ENCODE peak calls at places on chromosomes 3 and 15, in ten cellular contexts. Q, Z, B, C, A, T, H, G, Y and L are unnamed samples.
A peak's percentile ranks its signal among the peaks of the same experiment; 100 is the strongest.

GRCh38 chr3:26807272-26807671 is 184.7 kb downstream of the LRRC3B start:
- DNase-seq in Q (no peak), Z (no peak), B (no peak), C (no peak), A (no peak), T (no peak), H (no peak), G (no peak), Y (no peak), L (no peak)

GRCh38 chr3:122094125-122094524 is 39.0 kb downstream of the CD86 start:
- DNase-seq in Q (no peak), Z (no peak), B (no peak), C (no peak), A (no peak), T (no peak), H (no peak), G (no peak), Y (no peak), L (no peak)

GRCh38 chr3:72549819-72550581 is 298.2 kb downstream of the SHQ1 start:
- DNase-seq in Q (no peak), Z (no peak), B (no peak), C (no peak), A (no peak), T (no peak), H (no peak), G (no peak), Y (no peak), L (no peak)

GRCh38 chr15:97648728-97649127 is 311.8 kb upstream of the ARRDC4 start:
- DNase-seq in Q (no peak), Z (no peak), B (no peak), C (no peak), A (no peak), T (no peak), H (no peak), G (no peak), Y (no peak), L (no peak)

GRCh38 chr3:46094506-46094905 is 67.2 kb upstream of the XCR1 start:
- DNase-seq in Q (no peak), Z (no peak), B (no peak), C (no peak), A (no peak), T (no peak), H (no peak), G (no peak), Y (no peak), L (no peak)

GRCh38 chr15:63915888-63916731 is 82.4 kb upstream of the HERC1 start:
- DNase-seq in Q (no peak), Z (no peak), B (peak; percentile 51), C (no peak), A (peak; percentile 47), T (peak; percentile 57), H (peak; percentile 53), G (no peak), Y (peak; percentile 30), L (no peak)

GRCh38 chr15:31308185-31308639 is 18.4 kb upstream of the KLF13 start:
- DNase-seq in Q (no peak), Z (no peak), B (no peak), C (no peak), A (no peak), T (no peak), H (no peak), G (no peak), Y (no peak), L (no peak)

GRCh38 chr15:39585394-39585841 is 4.5 kb downstream of the THBS1 start:
- DNase-seq in Q (no peak), Z (no peak), B (no peak), C (no peak), A (no peak), T (no peak), H (peak; percentile 46), G (no peak), Y (no peak), L (no peak)

GRCh38 chr3:133494469-133494868 is 79.0 kb upstream of the CDV3 start:
- DNase-seq in Q (peak; percentile 65), Z (no peak), B (no peak), C (no peak), A (peak; percentile 29), T (no peak), H (peak; percentile 20), G (no peak), Y (no peak), L (no peak)

GRCh38 chr3:125057186-125057850 is 1.5 kb upstream of the HEG1 start:
- DNase-seq in Q (no peak), Z (no peak), B (no peak), C (no peak), A (no peak), T (no peak), H (peak; percentile 93), G (no peak), Y (peak; percentile 50), L (peak; percentile 47)

GRCh38 chr3:183548262-183548769 is 7.2 kb downstream of the KLHL6 start:
- DNase-seq in Q (no peak), Z (no peak), B (no peak), C (no peak), A (peak; percentile 79), T (no peak), H (peak; percentile 72), G (no peak), Y (no peak), L (no peak)

GRCh38 chr3:67790043-67790442 is 135.6 kb upstream of the SUCLG2 start:
- DNase-seq in Q (peak; percentile 52), Z (no peak), B (peak; percentile 38), C (peak; percentile 33), A (peak; percentile 49), T (peak; percentile 50), H (peak; percentile 52), G (peak; percentile 37), Y (no peak), L (peak; percentile 47)

GRCh38 chr15:74123131-74123429 is 7.3 kb upstream of the ISLR2 start:
- DNase-seq in Q (no peak), Z (no peak), B (no peak), C (no peak), A (no peak), T (no peak), H (no peak), G (no peak), Y (no peak), L (no peak)

DNA sequence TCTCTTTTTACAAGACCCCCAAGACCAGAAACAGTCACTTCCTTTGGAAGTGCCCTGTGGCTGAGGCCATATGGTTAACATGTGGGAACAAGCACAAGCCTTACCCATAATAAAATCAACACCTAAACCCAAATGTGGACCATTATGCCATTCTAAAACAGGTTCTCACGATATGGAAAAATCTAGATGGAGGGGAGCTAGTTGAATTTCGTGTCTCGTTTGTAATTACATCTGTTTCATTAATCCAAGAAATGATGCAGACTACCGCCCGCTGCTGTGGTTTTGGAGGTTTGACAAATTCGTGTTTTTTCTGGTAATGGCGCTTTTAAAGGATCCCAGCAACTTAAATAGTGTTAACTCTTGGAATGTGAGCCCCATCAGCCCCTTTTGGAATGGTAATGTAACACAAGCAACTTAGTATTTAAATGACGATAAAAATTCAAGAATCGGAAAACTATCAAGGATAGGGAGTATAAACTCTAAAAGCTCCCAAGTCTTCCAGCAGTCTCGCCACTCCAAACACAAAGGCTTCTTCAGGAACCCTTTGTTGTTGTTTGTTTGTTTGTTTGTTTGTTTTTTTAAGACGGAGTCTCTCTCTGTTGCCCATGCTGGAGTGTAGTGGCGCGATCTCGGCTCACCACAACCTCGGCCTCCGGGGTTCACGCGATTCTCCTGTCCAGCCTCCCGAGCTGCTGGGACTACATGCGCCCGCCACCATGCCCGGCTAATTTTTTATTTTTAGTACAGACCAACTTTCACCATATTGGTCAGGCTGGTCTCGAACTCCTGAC is 1.1 kb downstream of the CNBP start:
- DNase-seq in Q (no peak), Z (no peak), B (no peak), C (no peak), A (no peak), T (no peak), H (peak; percentile 50), G (no peak), Y (no peak), L (peak; percentile 33)
- TF ChIP-seq POLR2A in Q (no peak), Z (no peak), B (no peak), C (no peak), A (no peak), T (no peak), H (peak; percentile 33), G (no peak), Y (no peak), L (peak; percentile 17)

GRCh38 chr3:98812851-98813374 is 49.8 kb downstream of the ST3GAL6 start:
- DNase-seq in Q (peak; percentile 82), Z (no peak), B (peak; percentile 9), C (no peak), A (peak; percentile 87), T (peak; percentile 12), H (peak; percentile 50), G (no peak), Y (no peak), L (no peak)
- TF ChIP-seq CTCF in Q (peak; percentile 60), Z (no peak), B (peak; percentile 42), C (peak; percentile 46), A (peak; percentile 76), T (no peak), H (peak; percentile 65), G (peak; percentile 71), Y (peak; percentile 54), L (peak; percentile 65)

DNA sequence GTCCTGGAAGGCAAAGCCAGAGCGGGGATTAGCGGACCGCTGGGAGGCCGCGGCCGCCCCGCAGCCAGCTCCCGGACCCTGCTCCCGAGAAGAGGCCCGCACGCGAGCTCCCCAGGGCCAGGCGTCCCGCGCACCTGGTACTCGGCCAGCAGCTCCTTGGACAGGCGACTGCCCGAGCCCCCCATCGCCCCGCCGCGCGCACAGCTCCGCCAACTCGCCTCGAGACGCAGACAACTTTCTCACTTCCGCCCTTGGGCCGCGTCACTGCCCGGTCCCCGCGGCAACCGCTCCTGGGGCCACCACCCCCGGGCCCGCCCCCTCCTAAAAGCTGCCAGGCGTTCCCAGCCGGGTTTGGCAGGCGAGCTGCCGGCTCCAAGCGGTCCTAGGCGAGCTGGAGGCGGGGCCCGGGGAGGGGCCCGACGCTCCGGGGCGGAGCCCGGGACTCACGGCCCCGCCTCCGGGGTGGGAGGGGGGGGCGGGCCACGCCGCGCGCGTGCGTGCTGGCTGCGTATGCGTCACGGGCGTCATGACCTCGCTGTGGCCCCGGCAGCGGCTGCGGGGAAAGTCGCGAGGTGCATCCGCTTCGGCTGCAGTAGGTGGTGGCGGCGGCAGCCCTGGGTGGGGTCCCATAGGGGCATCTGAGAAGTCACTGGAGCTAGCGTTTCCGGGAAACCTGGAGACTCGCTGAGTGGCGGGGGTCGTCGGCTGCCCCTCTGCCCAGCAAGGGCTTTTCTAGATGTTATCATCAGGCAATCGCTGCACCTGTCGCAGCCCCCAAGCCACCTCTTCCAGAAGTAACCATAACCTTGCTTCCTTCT is at the start of the genes CIB1 and GDPGP1:
- DNase-seq in Q (peak; percentile 88), Z (peak; percentile 97), B (peak; percentile 98), C (peak; percentile 93), A (peak; percentile 97), T (peak; percentile 98), H (peak; percentile 95), G (peak; percentile 98), Y (peak; percentile 98), L (peak; percentile 98)
- TF ChIP-seq POLR2A in Q (peak; percentile 83), Z (peak; percentile 59), B (peak; percentile 78), C (peak; percentile 39), A (peak; percentile 95), T (peak; percentile 70), H (peak; percentile 85), G (peak; percentile 67), Y (peak; percentile 71), L (peak; percentile 74)

DNA sequence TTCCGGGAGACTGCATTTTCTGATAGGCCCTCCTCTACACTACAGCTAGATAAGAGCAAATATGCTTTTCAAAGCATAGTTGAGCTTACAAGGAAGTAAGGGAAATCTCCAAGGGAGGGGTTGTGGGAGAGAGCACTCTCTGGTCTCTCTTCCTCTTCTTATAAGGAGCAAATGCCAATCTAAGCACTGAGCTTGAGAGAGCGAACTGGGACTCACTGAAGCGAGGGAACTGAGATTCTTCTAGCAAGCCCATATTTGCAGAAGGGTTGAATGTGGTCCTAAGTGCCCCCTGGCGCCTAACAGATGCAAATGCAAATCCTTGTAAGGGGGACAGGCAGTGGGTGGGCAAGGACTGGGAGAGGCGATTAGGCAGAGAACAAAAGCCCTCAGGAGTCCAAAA is 164.8 kb downstream of the ERC2 start:
- DNase-seq in Q (peak; percentile 32), Z (no peak), B (peak; percentile 16), C (no peak), A (peak; percentile 38), T (peak; percentile 47), H (peak; percentile 36), G (no peak), Y (no peak), L (peak; percentile 15)
- TF ChIP-seq CTCF in Q (peak; percentile 58), Z (no peak), B (peak; percentile 58), C (no peak), A (peak; percentile 21), T (no peak), H (peak; percentile 48), G (no peak), Y (no peak), L (peak; percentile 28)